ENCODE peak calls at places on chromosomes 4 and X, in four cellular contexts. F is HEK293T, R is WTC11, W is K562. B is an unnamed sample.

GRCh38 chrX:123846598-123847038 is 13.2 kb upstream of the XIAP start:
- DNase-seq in W (peak; percentile 64), R (no peak), F (no peak), B (no peak)

GRCh38 chr4:142656178-142656577 is 189.9 kb downstream of the INPP4B start:
- DNase-seq in R (peak; percentile 15), F (no peak), W (no peak), B (no peak)

GRCh38 chr4:140995058-140995457 is 138.2 kb downstream of the RNF150 start:
- DNase-seq in R (no peak), W (no peak), F (no peak), B (no peak)

GRCh38 chr4:155419266-155419665 is 42.5 kb upstream of the MAP9 start:
- DNase-seq in F (no peak), R (no peak), W (no peak), B (no peak)

GRCh38 chr4:188423039-188423438 is 283.8 kb downstream of the TRIML1 start:
- DNase-seq in R (no peak), F (no peak), W (no peak), B (no peak)

GRCh38 chr4:95572304-95572991 is 23.7 kb upstream of the UNC5C start:
- DNase-seq in R (no peak), F (peak; percentile 49), W (no peak), B (no peak)

GRCh38 chr4:126915999-126916625 is 716.6 kb upstream of the INTU start:
- DNase-seq in R (no peak), W (peak; percentile 54), F (no peak), B (no peak)

GRCh38 chr4:84967292-84967651 is 782 bp upstream of the WDFY3 start:
- DNase-seq in W (no peak), R (no peak), F (no peak), B (no peak)

GRCh38 chr4:113505057-113505456 is 256.5 kb downstream of the CAMK2D start:
- DNase-seq in F (no peak), R (no peak), W (no peak), B (no peak)

GRCh38 chr4:40820101-40820500 is 70.3 kb downstream of the NSUN7 start:
- DNase-seq in F (no peak), W (no peak), R (no peak), B (no peak)

GRCh38 chrX:73214366-73215094 is at the start of gene NAP1L2:
- DNase-seq in F (peak; percentile 42), W (no peak), R (peak; percentile 35), B (no peak)

GRCh38 chr4:34486964-34487363 is 1757.3 kb downstream of the ARAP2 start:
- DNase-seq in W (no peak), F (no peak), R (no peak), B (no peak)

GRCh38 chrX:154836163-154836562 is 1.7 kb upstream of the SMIM9 start:
- DNase-seq in W (peak; percentile 35), F (no peak), R (no peak), B (no peak)

GRCh38 chr4:176548571-176548970 is 228.8 kb downstream of the SPCS3 start:
- DNase-seq in W (no peak), F (no peak), R (no peak), B (no peak)

GRCh38 chr4:115834441-115834840 is 721.0 kb upstream of the NDST4 start:
- DNase-seq in W (no peak), F (no peak), R (no peak), B (peak; percentile 1)

GRCh38 chrX:15738686-15739016 is 581 bp downstream of the CA5B start:
- DNase-seq in R (no peak), F (no peak), W (no peak), B (no peak)

GRCh38 chrX:115112411-115112810 is 76.8 kb upstream of the RBMXL3 start:
- DNase-seq in F (no peak), W (no peak), R (no peak), B (no peak)

GRCh38 chr4:152258804-152259708 is 276.8 kb downstream of the FBXW7 start:
- DNase-seq in W (no peak), F (no peak), R (no peak), B (peak; percentile 13)

GRCh38 chr4:4330794-4331193 is 40.7 kb downstream of the ZBTB49 start:
- DNase-seq in R (no peak), W (no peak), F (no peak), B (no peak)

GRCh38 chr4:8273450-8273849 is 3.9 kb downstream of the HTRA3 start:
- DNase-seq in W (no peak), R (no peak), F (no peak), B (no peak)

GRCh38 chr4:16516796-16517413 is 290.6 kb upstream of the TAPT1 start:
- DNase-seq in R (peak; percentile 24), W (peak; percentile 6), F (no peak), B (no peak)

GRCh38 chr4:53764761-53765490 is 173.6 kb upstream of the LNX1 start:
- DNase-seq in F (no peak), R (no peak), W (no peak), B (no peak)

GRCh38 chrX:9785252-9785943 is 831 bp upstream of the SHROOM2 start:
- DNase-seq in R (peak; percentile 15), F (no peak), W (no peak), B (no peak)

GRCh38 chr4:109914356-109914755 is 1.7 kb downstream of the EGF start:
- DNase-seq in F (no peak), W (no peak), R (no peak), B (no peak)

GRCh38 chrX:39975094-39975865 is 122.5 kb downstream of the BCOR start:
- DNase-seq in R (no peak), W (no peak), F (no peak), B (peak; percentile 74)

GRCh38 chr4:185778307-185778706 is 33.7 kb downstream of the SORBS2 start:
- DNase-seq in R (no peak), W (no peak), F (no peak), B (no peak)

GRCh38 chrX:135416546-135416945 is 5.2 kb upstream of the SMIM10L2A start:
- DNase-seq in W (no peak), R (no peak), F (no peak), B (no peak)

GRCh38 chr4:144355809-144356757 is 215.6 kb upstream of the GYPA start:
- DNase-seq in F (peak; percentile 70), R (peak; percentile 53), W (peak; percentile 18), B (peak; percentile 3)

GRCh38 chr4:131370846-131371245 is 1778.2 kb upstream of the PCDH10 start:
- DNase-seq in F (no peak), R (no peak), W (no peak), B (no peak)

GRCh38 chrX:17769701-17770269 is 32.5 kb downstream of the SCML1 start:
- DNase-seq in F (no peak), W (no peak), R (no peak), B (no peak)

GRCh38 chr4:166538491-166539005 is 665.5 kb downstream of the TLL1 start:
- DNase-seq in W (no peak), F (no peak), R (no peak), B (no peak)

GRCh38 chr4:7034262-7035081 is 8.7 kb upstream of the TADA2B start:
- DNase-seq in W (no peak), F (no peak), R (no peak), B (peak; percentile 91)

GRCh38 chr4:69830529-69831269 is 29.2 kb downstream of the SULT1E1 start:
- DNase-seq in W (no peak), F (no peak), R (no peak), B (peak; percentile 81)

GRCh38 chr4:109465065-109465464 is 31.4 kb downstream of the SEC24B start:
- DNase-seq in F (no peak), W (no peak), R (no peak), B (no peak)

GRCh38 chr4:151804821-151805220 is 44.0 kb upstream of the GATB start:
- DNase-seq in R (no peak), F (no peak), W (no peak), B (no peak)

GRCh38 chrX:54695816-54696487 is 102.1 kb downstream of the ITIH6 start:
- DNase-seq in R (no peak), W (no peak), F (no peak), B (no peak)

GRCh38 chrX:54695231-54695630 is 102.8 kb downstream of the ITIH6 start:
- DNase-seq in F (no peak), R (no peak), W (no peak), B (no peak)
- TF ChIP-seq ELF4 in F (no peak), R (no peak), W (no peak), B (no peak)

GRCh38 chr4:39526283-39526682 is 956 bp downstream of the UGDH start:
- DNase-seq in R (no peak), W (no peak), F (no peak), B (no peak)

GRCh38 chr4:39524420-39524957 is 2.8 kb downstream of the UGDH start:
- DNase-seq in R (no peak), F (no peak), W (no peak), B (no peak)

GRCh38 chr4:39527296-39528055 is at the start of gene UGDH:
- DNase-seq in W (peak; percentile 97), F (peak; percentile 87), R (peak; percentile 96), B (peak; percentile 98)

GRCh38 chr4:39528056-39528465 is 822 bp upstream of the UGDH start:
- DNase-seq in R (no peak), F (no peak), W (no peak), B (no peak)

GRCh38 chr4:39526810-39527295 is 386 bp downstream of the UGDH start:
- DNase-seq in F (no peak), R (no peak), W (no peak), B (no peak)
- TF ChIP-seq ELF4 in F (no peak), R (no peak), W (no peak), B (no peak)

GRCh38 chrX:136587532-136587931 is 55.5 kb downstream of the VGLL1 start:
- DNase-seq in R (no peak), W (no peak), F (no peak), B (no peak)

GRCh38 chrX:136582624-136583023 is 50.6 kb downstream of the VGLL1 start:
- DNase-seq in W (no peak), R (no peak), F (no peak), B (no peak)

GRCh38 chrX:136586386-136586785 is 54.4 kb downstream of the VGLL1 start:
- DNase-seq in R (no peak), W (no peak), F (no peak), B (no peak)

GRCh38 chrX:136585960-136586359 is 53.9 kb downstream of the VGLL1 start:
- DNase-seq in R (no peak), F (no peak), W (no peak), B (no peak)

GRCh38 chrX:136584545-136584944 is 52.5 kb downstream of the VGLL1 start:
- DNase-seq in R (no peak), W (no peak), F (no peak), B (no peak)
- TF ChIP-seq ELF4 in R (no peak), W (no peak), F (no peak), B (no peak)

GRCh38 chrX:23511783-23512182 is 155.5 kb upstream of the PRDX4 start:
- DNase-seq in F (no peak), R (no peak), W (no peak), B (no peak)

GRCh38 chrX:23513121-23513520 is 154.2 kb upstream of the PRDX4 start:
- DNase-seq in W (no peak), R (no peak), F (no peak), B (no peak)

GRCh38 chrX:23505531-23506303 is 161.6 kb upstream of the PRDX4 start:
- DNase-seq in F (no peak), W (no peak), R (no peak), B (no peak)

GRCh38 chrX:23504895-23505294 is 162.4 kb upstream of the PRDX4 start:
- DNase-seq in R (no peak), W (no peak), F (no peak), B (no peak)

DNA sequence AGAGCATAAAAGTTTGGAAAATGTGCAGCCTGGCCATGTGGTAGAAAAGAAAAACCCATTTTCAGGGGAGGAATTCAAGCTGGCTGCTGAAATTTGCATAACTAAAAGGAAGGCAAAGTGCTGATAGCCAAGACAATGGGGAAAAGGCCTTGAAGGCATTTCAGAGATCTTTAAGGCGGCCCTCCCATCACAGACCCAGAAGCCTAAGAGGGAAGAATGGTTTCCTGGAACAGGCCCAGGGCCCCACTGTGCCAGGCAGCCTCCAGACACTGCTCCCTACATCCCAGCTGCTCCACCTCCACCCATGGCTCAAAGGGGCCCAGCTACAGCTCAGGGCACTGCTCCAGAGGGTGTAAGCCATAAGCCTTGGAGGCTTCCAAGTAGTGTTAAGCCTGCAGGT is 158.0 kb upstream of the PRDX4 start:
- DNase-seq in R (peak; percentile 28), W (no peak), F (no peak), B (no peak)
- TF ChIP-seq ELF4 in R (no peak), W (no peak), F (no peak), B (no peak)